ENCODE peak calls at places on chromosomes 7 and 10, in four cellular contexts. Z is gastrocnemius medialis; N is CD8-positive, alpha-beta T cell; J is AG04450. V is an unnamed sample.

GRCh38 chr7:101795461-101795860 is 22.0 kb upstream of the CUX1 start:
- DNase-seq in J (no peak), N (no peak), Z (no peak), V (no peak)

GRCh38 chr7:33761440-33762080 is 143.8 kb upstream of the BMPER start:
- DNase-seq in N (no peak), J (no peak), Z (peak), V (no peak)

GRCh38 chr7:140592957-140593356 is 47.7 kb downstream of the DENND2A start:
- DNase-seq in Z (no peak), N (no peak), J (no peak), V (no peak)

GRCh38 chr10:79014796-79015195 is 54.0 kb upstream of the ZMIZ1 start:
- DNase-seq in N (no peak), Z (no peak), J (no peak), V (no peak)

GRCh38 chr7:125930848-125931247 is 1001.2 kb upstream of the POT1 start:
- DNase-seq in Z (no peak), N (no peak), J (no peak), V (peak)

GRCh38 chr7:44377134-44377463 is 51.7 kb upstream of the CAMK2B start:
- DNase-seq in J (no peak), N (peak), Z (no peak), V (no peak)

GRCh38 chr10:133236411-133237240 is 1.0 kb upstream of the VENTX start:
- DNase-seq in Z (no peak), J (no peak), N (no peak), V (no peak)

GRCh38 chr10:124997791-124998623 is 56.1 kb downstream of the ZRANB1 start:
- DNase-seq in N (peak), Z (no peak), J (no peak), V (no peak)

GRCh38 chr7:80335473-80336232 is 176.2 kb downstream of the GNAT3 start:
- DNase-seq in J (no peak), N (no peak), Z (no peak), V (no peak)

GRCh38 chr7:42454006-42454405 is 217.0 kb upstream of the GLI3 start:
- DNase-seq in N (no peak), Z (no peak), J (no peak), V (peak)

GRCh38 chr7:461118-461452 is 58.6 kb downstream of the PDGFA start:
- DNase-seq in Z (no peak), N (no peak), J (no peak), V (no peak)

GRCh38 chr7:30469303-30469702 is 9.3 kb downstream of the NOD1 start:
- DNase-seq in N (peak), J (peak), Z (no peak), V (peak)

GRCh38 chr10:4839353-4839752 is 13.3 kb downstream of the AKR1E2 start:
- DNase-seq in Z (no peak), N (no peak), J (no peak), V (no peak)

GRCh38 chr10:12940791-12941190 is 60.7 kb downstream of the CCDC3 start:
- DNase-seq in N (no peak), Z (no peak), J (no peak), V (no peak)

GRCh38 chr7:110521357-110521756 is 569.6 kb upstream of the LRRN3 start:
- DNase-seq in Z (no peak), N (no peak), J (no peak), V (no peak)

GRCh38 chr7:154914580-154915380 is 88.1 kb downstream of the PAXIP1 start:
- DNase-seq in Z (no peak), N (peak), J (no peak), V (no peak)

GRCh38 chr7:38177621-38178003 is 433 bp upstream of the STARD3NL start:
- DNase-seq in J (no peak), Z (no peak), N (no peak), V (no peak)

GRCh38 chr10:42836096-42836495 is 53.5 kb downstream of the BMS1 start:
- DNase-seq in N (no peak), Z (no peak), J (no peak), V (no peak)

GRCh38 chr7:2165239-2165609 is 67.5 kb downstream of the MAD1L1 start:
- DNase-seq in Z (no peak), J (no peak), N (peak), V (no peak)

GRCh38 chr10:121864168-121864567 is 63.7 kb downstream of the ATE1 start:
- DNase-seq in N (no peak), J (no peak), Z (no peak), V (no peak)

GRCh38 chr10:79331709-79332108 is 15.6 kb upstream of the PPIF start:
- DNase-seq in Z (no peak), N (no peak), J (peak), V (peak)

GRCh38 chr7:11168622-11169170 is 195.0 kb downstream of the PHF14 start:
- DNase-seq in J (no peak), Z (no peak), N (no peak), V (no peak)

GRCh38 chr10:126012485-126012884 is 116.1 kb downstream of the FANK1 start:
- DNase-seq in J (no peak), N (no peak), Z (no peak), V (no peak)

GRCh38 chr7:12643001-12643400 is 44.4 kb upstream of the ARL4A start:
- DNase-seq in N (no peak), Z (no peak), J (no peak), V (peak)

GRCh38 chr7:40244226-40244625 is 109.4 kb downstream of the SUGCT start:
- DNase-seq in N (no peak), Z (no peak), J (no peak), V (no peak)

GRCh38 chr10:110411047-110411410 is 86.7 kb upstream of the DUSP5 start:
- DNase-seq in Z (no peak), J (no peak), N (no peak), V (peak)

V was measured in fibroblast of the aortic adventitia.